ENCODE peak calls at places on chromosome 14, in six cellular contexts. G, X, N, Z, W and E are unnamed samples.

GRCh38 chr14:26394114-26394855 is 203.5 kb downstream of the NOVA1 start:
- DNase-seq in G (peak), Z (peak), N (peak), W (peak), X (no peak), E (no peak)

GRCh38 chr14:100237735-100238418 is 1.1 kb upstream of the YY1 start:
- DNase-seq in X (peak), N (no peak), Z (peak), G (peak), W (peak), E (no peak)

GRCh38 chr14:80549141-80549540 is 337.8 kb upstream of the DIO2 start:
- DNase-seq in G (peak), X (no peak), W (no peak), N (no peak), Z (no peak), E (no peak)

GRCh38 chr14:79596531-79596930 is 614.8 kb downstream of the DIO2 start:
- DNase-seq in N (no peak), G (peak), X (no peak), W (no peak), Z (peak), E (no peak)

GRCh38 chr14:68756071-68756481 is 36.8 kb downstream of the ZFP36L1 start:
- DNase-seq in W (no peak), N (peak), X (no peak), Z (no peak), G (no peak), E (no peak)

GRCh38 chr14:100313045-100313400 is 6.8 kb upstream of the SLC25A29 start:
- DNase-seq in G (no peak), N (no peak), W (no peak), Z (no peak), X (no peak), E (no peak)

GRCh38 chr14:55782166-55782565 is 202.2 kb downstream of the KTN1 start:
- DNase-seq in G (peak), Z (no peak), W (no peak), N (no peak), X (no peak), E (no peak)

GRCh38 chr14:100056964-100057817 is 8.0 kb upstream of the EVL start:
- DNase-seq in W (peak), X (peak), N (no peak), G (peak), Z (peak), E (peak)

GRCh38 chr14:105889666-105890473 is 363.5 kb downstream of the TMEM121 start:
- DNase-seq in W (no peak), G (no peak), Z (no peak), N (no peak), X (no peak), E (no peak)

GRCh38 chr14:68940614-68941185 is 38.4 kb downstream of the ACTN1 start:
- DNase-seq in G (no peak), W (no peak), N (no peak), Z (no peak), X (no peak), E (no peak)

GRCh38 chr14:75040959-75041358 is 10.3 kb downstream of the MLH3 start:
- DNase-seq in W (no peak), Z (no peak), N (no peak), G (no peak), X (no peak), E (no peak)

GRCh38 chr14:95044463-95045254 is 112.7 kb downstream of the DICER1 start:
- DNase-seq in G (no peak), Z (no peak), N (no peak), X (peak), W (no peak), E (no peak)

GRCh38 chr14:64728106-64728505 is 23.9 kb downstream of the PLEKHG3 start:
- DNase-seq in N (no peak), W (no peak), Z (no peak), X (no peak), G (no peak), E (no peak)

GRCh38 chr14:69464829-69465228 is 19.7 kb upstream of the PLEKHD1 start:
- DNase-seq in W (no peak), G (peak), Z (peak), X (no peak), N (no peak), E (no peak)

GRCh38 chr14:69346710-69347109 is 51.4 kb downstream of the ERH start:
- DNase-seq in X (peak), Z (no peak), W (peak), N (no peak), G (peak), E (peak)

GRCh38 chr14:19823765-19824164 is 20.2 kb downstream of the OR4N2 start:
- DNase-seq in Z (no peak), N (no peak), W (no peak), X (no peak), G (no peak), E (no peak)

GRCh38 chr14:65879218-65880009 is 466.9 kb downstream of the FUT8 start:
- DNase-seq in X (no peak), G (peak), N (no peak), Z (peak), W (peak), E (no peak)

GRCh38 chr14:91031668-91032067 is 28.8 kb downstream of the RPS6KA5 start:
- DNase-seq in W (no peak), N (no peak), X (no peak), G (no peak), Z (no peak), E (no peak)

GRCh38 chr14:64899958-64900357 is 14.3 kb upstream of the CHURC1 start:
- DNase-seq in W (no peak), N (no peak), Z (no peak), G (peak), X (no peak), E (no peak)

GRCh38 chr14:55589171-55589570 is 9.2 kb downstream of the KTN1 start:
- DNase-seq in N (no peak), Z (no peak), G (no peak), X (no peak), W (no peak), E (no peak)

GRCh38 chr14:73026243-73026844 is 562 bp downstream of the ZFYVE1 start:
- DNase-seq in W (no peak), X (no peak), N (no peak), G (no peak), Z (no peak), E (no peak)

GRCh38 chr14:96109956-96110355 is 70.8 kb downstream of the C14orf132 start:
- DNase-seq in N (no peak), Z (no peak), G (no peak), X (no peak), W (no peak), E (no peak)

GRCh38 chr14:73058923-73059311 is 583 bp downstream of the RBM25 start:
- DNase-seq in W (peak), Z (peak), G (peak), X (peak), N (no peak), E (peak)

GRCh38 chr14:65961004-65961403 is 525.2 kb upstream of the CCDC196 start:
- DNase-seq in N (peak), X (peak), W (peak), G (peak), Z (peak), E (no peak)

GRCh38 chr14:103597623-103598372 is 31.2 kb upstream of the KLC1 start:
- DNase-seq in N (peak), X (peak), W (peak), Z (peak), G (peak), E (no peak)

GRCh38 chr14:51202914-51203665 is 37.0 kb upstream of the TMX1 start:
- DNase-seq in W (no peak), G (no peak), N (no peak), X (no peak), Z (no peak), E (no peak)

GRCh38 chr14:76322594-76323220 is 53.2 kb upstream of the ESRRB start:
- DNase-seq in Z (no peak), N (no peak), G (no peak), W (no peak), X (no peak), E (no peak)

GRCh38 chr14:73008501-73008900 is 18.4 kb downstream of the ZFYVE1 start:
- DNase-seq in W (no peak), G (peak), Z (peak), X (no peak), N (peak), E (no peak)

GRCh38 chr14:79418649-79419415 is 792.5 kb downstream of the DIO2 start:
- DNase-seq in N (no peak), X (no peak), W (no peak), G (no peak), Z (no peak), E (no peak)

GRCh38 chr14:51677738-51678137 is 26.0 kb downstream of the FRMD6 start:
- DNase-seq in W (no peak), X (no peak), Z (no peak), N (no peak), G (no peak), E (no peak)

GRCh38 chr14:24436355-24437019 is 6.1 kb downstream of the SDR39U1 start:
- DNase-seq in G (peak), Z (peak), X (peak), W (peak), N (peak), E (peak)

GRCh38 chr14:100085451-100085850 is 20.2 kb downstream of the EVL start:
- DNase-seq in Z (no peak), N (no peak), X (no peak), G (no peak), W (no peak), E (no peak)

GRCh38 chr14:97120204-97121120 is 323.3 kb downstream of the VRK1 start:
- DNase-seq in X (no peak), Z (no peak), G (no peak), W (no peak), N (no peak), E (no peak)

GRCh38 chr14:21771671-21772070 is 98.1 kb upstream of the OR4E1 start:
- DNase-seq in W (no peak), G (no peak), X (no peak), Z (no peak), N (no peak), E (no peak)

GRCh38 chr14:58572092-58572853 is 65.5 kb upstream of the DACT1 start:
- DNase-seq in W (peak), Z (peak), G (peak), N (no peak), X (no peak), E (no peak)

GRCh38 chr14:33218030-33218429 is 279.4 kb downstream of the NPAS3 start:
- DNase-seq in X (no peak), N (no peak), W (no peak), Z (no peak), G (no peak), E (no peak)

GRCh38 chr14:86574026-86574777 is 1044.3 kb downstream of the FLRT2 start:
- DNase-seq in W (no peak), N (no peak), Z (peak), G (peak), X (no peak), E (no peak)

GRCh38 chr14:96264850-96265249 is 8.8 kb downstream of the BDKRB1 start:
- DNase-seq in G (peak), X (peak), N (no peak), W (no peak), Z (no peak), E (peak)

GRCh38 chr14:65203574-65203973 is 101.3 kb upstream of the MAX start:
- DNase-seq in X (no peak), G (no peak), W (no peak), Z (no peak), N (no peak), E (no peak)

GRCh38 chr14:72745991-72746980 is 147.6 kb downstream of the DPF3 start:
- DNase-seq in W (no peak), N (peak), Z (peak), X (no peak), G (peak), E (no peak)